ENCODE peak calls at places on chromosomes 4 and X, in four cellular contexts. N is A549, B is K562, H is HepG2. F is an unnamed sample.

GRCh38 chr4:69743476-69744156 is 16.8 kb downstream of the SULT1B1 start:
- DNase-seq in N (no peak), H (no peak), B (no peak), F (no peak)

GRCh38 chr4:90542216-90542615 is 415.0 kb downstream of the CCSER1 start:
- DNase-seq in H (no peak), N (no peak), B (no peak), F (no peak)

GRCh38 chr4:173091362-173091761 is 77.2 kb upstream of the GALNT7 start:
- DNase-seq in H (no peak), N (no peak), B (peak), F (no peak)

GRCh38 chr4:130722370-130722769 is 1626.4 kb downstream of the C4orf33 start:
- DNase-seq in N (peak), H (no peak), B (no peak), F (no peak)

GRCh38 chr4:109419679-109420078 is 13.9 kb upstream of the SEC24B start:
- DNase-seq in N (no peak), H (no peak), B (peak), F (no peak)

GRCh38 chr4:866068-866760 is 40.3 kb upstream of the CPLX1 start:
- DNase-seq in N (no peak), H (no peak), B (no peak), F (no peak)

GRCh38 chr4:154126276-154126675 is 337.4 kb upstream of the SFRP2 start:
- DNase-seq in H (no peak), N (no peak), B (no peak), F (no peak)

GRCh38 chrX:39445336-39445735 is 644.1 kb downstream of the MID1IP1 start:
- DNase-seq in H (no peak), N (peak), B (peak), F (no peak)

GRCh38 chr4:681736-682451 is 7.1 kb downstream of the SLC49A3 start:
- DNase-seq in B (peak), H (peak), N (peak), F (no peak)

GRCh38 chr4:162010362-162010761 is 153.4 kb downstream of the FSTL5 start:
- DNase-seq in B (no peak), N (no peak), H (no peak), F (no peak)

GRCh38 chr4:15042529-15043167 is 40.4 kb downstream of the CPEB2 start:
- DNase-seq in H (no peak), B (no peak), N (no peak), F (no peak)

GRCh38 chr4:10182446-10183424 is 66.1 kb upstream of the WDR1 start:
- DNase-seq in N (no peak), H (no peak), B (peak), F (no peak)

GRCh38 chr4:73714647-73715046 is 25.7 kb upstream of the CXCL8 start:
- DNase-seq in N (no peak), B (no peak), H (no peak), F (no peak)

GRCh38 chr4:73715659-73716058 is 24.7 kb upstream of the CXCL8 start:
- DNase-seq in B (no peak), H (no peak), N (no peak), F (no peak)

GRCh38 chr4:73709461-73710033 is 30.8 kb upstream of the CXCL8 start:
- DNase-seq in B (no peak), N (no peak), H (no peak), F (no peak)

GRCh38 chr4:73711989-73712388 is 28.4 kb upstream of the CXCL8 start:
- DNase-seq in B (peak), N (no peak), H (no peak), F (no peak)

DNA sequence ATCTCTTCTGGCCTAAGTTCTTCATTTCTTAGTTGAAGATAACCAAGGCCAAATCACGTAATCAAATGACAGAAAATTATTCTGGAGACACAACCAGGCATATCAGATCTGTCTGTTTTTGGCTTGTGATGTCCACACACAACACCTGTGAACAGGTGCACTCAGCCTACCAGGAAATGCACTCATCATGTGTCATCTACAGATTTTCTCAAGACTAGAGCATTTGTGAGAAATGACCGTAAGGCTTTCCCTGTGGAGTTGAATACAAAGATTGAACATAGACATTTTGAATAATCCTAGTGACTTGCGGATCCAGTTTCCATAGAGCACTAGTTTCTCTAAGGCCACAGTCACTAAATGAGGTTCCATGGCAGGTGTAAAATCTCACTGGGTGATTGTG is 26.7 kb upstream of the CXCL8 start:
- DNase-seq in B (no peak), N (no peak), H (no peak), F (no peak)
- TF ChIP-seq USF2 in B (no peak), N (no peak), H (no peak), F (no peak)

GRCh38 chr4:17109126-17109525 is 210.7 kb upstream of the LDB2 start:
- DNase-seq in B (no peak), H (no peak), N (no peak), F (no peak)
- TF ChIP-seq MAZ in B (no peak), H (no peak), N (no peak), F (no peak)

DNA sequence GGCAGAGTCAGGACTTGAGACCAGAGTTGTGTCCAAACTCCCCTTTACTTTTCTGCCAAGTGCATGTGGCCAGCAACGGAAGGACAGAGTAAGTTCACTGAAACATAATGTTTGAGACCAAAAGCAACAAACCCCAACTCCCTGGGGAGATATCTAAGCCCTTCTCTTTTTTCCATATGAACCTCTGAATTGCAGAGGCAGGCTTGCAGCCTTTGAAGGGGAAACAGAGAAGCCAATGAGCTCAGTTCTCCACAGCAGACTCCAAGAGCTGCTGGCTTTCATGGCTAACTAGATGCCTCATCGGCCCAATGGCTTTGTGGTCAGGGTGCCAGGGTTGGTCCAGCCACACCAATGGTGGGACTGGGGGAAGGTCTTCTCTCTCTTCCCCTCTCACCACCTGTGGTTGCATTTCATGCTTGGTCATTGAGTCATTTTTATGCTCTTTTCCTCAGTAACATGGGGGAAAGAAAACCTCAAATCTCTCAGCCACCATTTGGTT is 34.0 kb downstream of the STARD8 start:
- DNase-seq in H (no peak), N (no peak), B (no peak), F (peak)
- TF ChIP-seq USF2 in H (no peak), N (no peak), B (no peak), F (no peak)

GRCh38 chrX:153336128-153336894 is 2.4 kb downstream of the ZNF275 start:
- DNase-seq in B (no peak), N (no peak), H (no peak), F (no peak)

GRCh38 chrX:153333821-153334653 is at the start of gene ZNF275:
- DNase-seq in B (peak), N (peak), H (peak), F (peak)

GRCh38 chrX:153334654-153335295 is 822 bp downstream of the ZNF275 start:
- DNase-seq in B (no peak), N (no peak), H (no peak), F (no peak)

GRCh38 chrX:153336988-153337387 is 3.0 kb downstream of the ZNF275 start:
- DNase-seq in H (no peak), B (no peak), N (no peak), F (no peak)

DNA sequence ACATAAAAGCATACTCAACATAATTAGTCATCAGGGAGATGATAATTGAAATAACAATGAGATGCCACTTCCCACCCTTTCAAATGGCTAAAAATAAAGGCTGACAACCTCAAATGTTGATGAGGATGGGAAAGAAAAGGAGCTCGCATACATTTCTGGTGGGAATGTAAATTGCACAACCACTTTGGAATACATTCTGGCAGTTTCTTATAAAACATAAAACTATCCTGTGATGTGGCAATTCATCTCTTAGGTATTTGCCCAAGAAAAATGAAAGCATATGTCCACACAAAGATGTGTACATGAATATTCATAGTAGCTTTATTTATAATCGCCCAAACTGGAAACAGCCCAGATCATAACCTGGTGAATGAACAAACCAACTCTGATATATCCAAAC is 682 bp upstream of the ZNF275 start:
- DNase-seq in N (no peak), B (no peak), H (no peak), F (peak)
- TF ChIP-seq MAZ in N (no peak), B (no peak), H (no peak), F (no peak)

GRCh38 chr4:184498598-184498997 is 24.2 kb upstream of the IRF2 start:
- DNase-seq in B (no peak), N (no peak), H (no peak), F (no peak)

GRCh38 chr4:184506527-184507121 is 32.3 kb upstream of the IRF2 start:
- DNase-seq in H (peak), N (peak), B (no peak), F (no peak)

GRCh38 chr4:184504385-184504784 is 30.0 kb upstream of the IRF2 start:
- DNase-seq in N (no peak), H (no peak), B (no peak), F (no peak)

GRCh38 chr4:184503869-184504300 is 29.5 kb upstream of the IRF2 start:
- DNase-seq in H (no peak), N (no peak), B (no peak), F (peak)
- TF ChIP-seq USF2 in H (no peak), N (no peak), B (no peak), F (no peak)

GRCh38 chr4:151644625-151645024 is 116.2 kb downstream of the GATB start:
- DNase-seq in N (peak), B (peak), H (peak), F (no peak)
- TF ChIP-seq MAZ in N (no peak), B (no peak), H (no peak), F (no peak)

DNA sequence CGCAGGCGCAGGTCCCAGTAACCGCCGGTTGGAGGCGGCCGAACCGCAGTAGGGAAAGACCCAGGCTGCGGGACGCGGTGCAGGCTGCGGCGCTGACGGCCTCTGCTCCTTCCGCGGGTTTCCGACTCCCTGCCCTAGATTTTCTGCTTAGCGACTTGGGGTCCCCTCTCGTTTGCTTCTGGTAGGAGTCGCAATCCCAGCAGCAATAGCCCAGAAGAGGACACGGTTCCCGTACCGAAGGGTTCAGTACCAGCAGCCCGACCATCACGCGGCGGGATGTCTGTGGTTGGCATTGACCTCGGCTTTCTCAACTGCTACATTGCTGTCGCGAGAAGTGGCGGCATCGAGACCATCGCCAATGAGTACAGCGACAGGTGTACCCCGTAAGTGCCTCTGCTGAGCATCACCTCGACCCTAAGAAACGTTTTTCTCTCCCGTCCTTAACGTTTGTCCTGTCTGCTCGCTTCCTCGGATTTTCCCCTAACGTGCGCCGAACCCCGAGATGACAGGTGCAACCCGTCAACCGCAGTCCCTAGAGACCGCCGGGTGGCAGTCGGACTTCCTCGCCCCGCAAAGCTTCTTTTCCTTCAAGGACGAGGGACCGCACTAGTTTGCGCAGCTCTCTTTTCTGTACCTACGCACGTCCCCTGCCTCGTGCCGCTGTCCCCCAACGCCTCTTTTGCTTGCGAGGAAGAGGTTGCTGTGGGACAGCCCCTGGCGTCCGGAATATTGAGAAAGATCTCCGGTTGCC is at the start of gene HSPA4L:
- DNase-seq in N (peak), B (no peak), H (peak), F (peak)
- TF ChIP-seq USF2 in N (no peak), B (no peak), H (no peak), F (no peak)

GRCh38 chrX:70769659-70770232 is 138.8 kb downstream of the TEX11 start:
- DNase-seq in H (no peak), N (peak), B (no peak), F (peak)
- TF ChIP-seq MAZ in H (no peak), N (no peak), B (no peak), F (no peak)